ENCODE peak calls at places on chromosome 5, in seven cellular contexts. O is Peyer's patch; L is CD8-positive, alpha-beta T cell; N is tibial nerve; Q is ascending aorta; F is right lobe of liver; B is uterus. Z is an unnamed sample.

GRCh38 chr5:57778528-57779175 is 296.0 kb upstream of the ACTBL2 start:
- DNase-seq in N (no peak), L (no peak), O (no peak), F (no peak), B (no peak), Q (no peak), Z (no peak)

GRCh38 chr5:640461-641330 is 28.6 kb downstream of the CEP72 start:
- DNase-seq in L (no peak), B (no peak), O (peak), Q (no peak), F (peak), N (no peak), Z (no peak)

GRCh38 chr5:139664273-139664693 is 16.1 kb downstream of the CXXC5 start:
- DNase-seq in B (no peak), Q (peak), L (no peak), O (no peak), F (peak), N (no peak), Z (peak)

GRCh38 chr5:125835293-125836172 is 587.7 kb upstream of the GRAMD2B start:
- DNase-seq in Q (no peak), L (no peak), B (peak), N (no peak), F (peak), O (no peak), Z (peak)

GRCh38 chr5:96149021-96149420 is 187.4 kb upstream of the ELL2 start:
- DNase-seq in B (no peak), Q (no peak), L (no peak), O (no peak), N (no peak), F (no peak), Z (no peak)

GRCh38 chr5:17355585-17356346 is 138.3 kb downstream of the BASP1 start:
- DNase-seq in N (no peak), Q (no peak), L (no peak), B (no peak), O (no peak), F (no peak), Z (no peak)

GRCh38 chr5:145587308-145588071 is 247.7 kb downstream of the PRELID2 start:
- DNase-seq in F (no peak), B (no peak), Q (no peak), N (no peak), O (no peak), L (no peak), Z (no peak)

GRCh38 chr5:179209359-179210150 is 135.7 kb downstream of the ADAMTS2 start:
- DNase-seq in F (no peak), B (no peak), L (no peak), Q (no peak), O (no peak), N (no peak), Z (no peak)

GRCh38 chr5:157710887-157711286 is 20.3 kb upstream of the THG1L start:
- DNase-seq in L (no peak), N (no peak), O (no peak), Q (no peak), B (no peak), F (no peak), Z (no peak)

GRCh38 chr5:138305797-138306196 is 25.8 kb downstream of the CDC25C start:
- DNase-seq in F (peak), Q (no peak), B (no peak), O (no peak), L (peak), N (no peak), Z (no peak)

GRCh38 chr5:40603378-40603777 is 76.3 kb upstream of the PTGER4 start:
- DNase-seq in L (no peak), B (no peak), Q (no peak), F (no peak), O (no peak), N (no peak), Z (no peak)

GRCh38 chr5:39209924-39210323 is 9.4 kb downstream of the FYB1 start:
- DNase-seq in L (peak), B (no peak), F (no peak), Q (peak), N (no peak), O (no peak), Z (no peak)

GRCh38 chr5:112689510-112689909 is 48.2 kb upstream of the APC start:
- DNase-seq in N (no peak), L (no peak), B (no peak), F (no peak), Q (no peak), O (no peak), Z (no peak)

GRCh38 chr5:112692472-112692871 is 45.2 kb upstream of the APC start:
- DNase-seq in N (no peak), Q (no peak), B (no peak), O (no peak), F (no peak), L (no peak), Z (no peak)

GRCh38 chr5:112690605-112691340 is 46.9 kb upstream of the APC start:
- DNase-seq in F (no peak), L (no peak), Q (no peak), B (no peak), O (no peak), N (no peak), Z (no peak)

GRCh38 chr5:112691758-112692157 is 45.9 kb upstream of the APC start:
- DNase-seq in F (no peak), B (no peak), Q (no peak), L (peak), O (no peak), N (no peak), Z (no peak)

GRCh38 chr5:112691341-112691685 is 46.4 kb upstream of the APC start:
- DNase-seq in L (no peak), Q (no peak), O (no peak), F (no peak), N (no peak), B (no peak), Z (no peak)
- TF ChIP-seq CTCF in L (no peak), Q (no peak), O (no peak), F (no peak), N (no peak), B (no peak), Z (no peak)

DNA sequence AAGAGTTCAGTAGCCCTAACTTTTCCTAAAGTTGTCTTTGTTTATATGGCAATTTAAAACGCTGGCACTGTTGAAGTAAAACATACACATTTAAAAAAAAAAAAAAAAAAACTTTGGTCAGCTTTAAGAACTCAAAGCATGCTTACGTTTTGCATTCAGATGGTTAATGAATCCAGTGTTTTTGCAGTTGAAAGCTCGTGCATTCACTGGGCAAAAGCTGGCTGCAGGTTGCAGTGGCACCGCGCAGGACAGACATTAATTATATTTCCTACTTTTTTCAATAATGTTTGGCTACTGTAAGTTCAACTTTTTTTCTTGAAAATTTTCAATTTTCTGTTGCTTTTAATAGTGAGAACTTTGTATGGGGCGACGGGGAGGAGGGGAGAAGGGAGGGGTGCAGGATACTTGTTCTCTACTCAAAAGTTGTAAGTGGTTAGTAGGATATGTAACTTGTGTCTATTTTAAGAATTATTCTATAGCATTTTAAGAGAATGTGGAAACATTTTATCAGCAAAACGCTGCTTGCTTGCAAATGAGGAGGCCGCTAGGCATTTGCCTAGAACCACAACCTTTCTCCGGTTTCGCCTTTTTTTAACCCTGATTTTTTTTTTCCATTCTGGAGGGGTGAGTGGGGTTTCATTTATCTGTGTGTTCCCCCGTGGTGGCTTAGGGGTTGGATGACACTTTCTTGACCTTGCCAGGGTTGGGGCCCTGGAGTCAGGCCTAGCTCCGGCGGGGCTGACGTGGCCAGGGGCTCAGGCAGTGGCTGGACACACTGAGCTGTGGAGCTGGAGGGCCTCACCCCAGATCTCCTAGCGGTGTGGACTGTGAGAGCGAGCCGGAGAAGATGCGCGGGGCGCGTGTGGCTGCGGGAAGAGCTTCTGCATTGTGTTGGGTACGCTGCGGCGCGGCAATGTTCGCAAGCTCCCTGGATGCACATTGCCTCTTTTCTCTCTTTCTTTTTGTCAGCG is 4.2 kb downstream of the NR2F1 start:
- DNase-seq in B (no peak), F (no peak), N (no peak), Q (no peak), L (no peak), O (no peak), Z (no peak)
- H3K4me3 ChIP-seq in B (peak), F (peak), N (peak), Q (no peak), L (no peak), O (no peak), Z (no peak)

GRCh38 chr5:88883566-88884434 is 816 bp upstream of the MEF2C start:
- DNase-seq in B (peak), O (peak), F (peak), N (no peak), L (no peak), Q (peak), Z (peak)
- H3K27ac ChIP-seq in B (peak), O (peak), F (peak), N (peak), L (no peak), Q (peak), Z (peak)

GRCh38 chr5:141951341-141951781 is 6.6 kb downstream of the PCDH12 start:
- DNase-seq in B (no peak), L (peak), Q (no peak), O (peak), F (no peak), N (no peak), Z (no peak)
- TF ChIP-seq CTCF in B (no peak), L (peak), Q (no peak), O (peak), F (no peak), N (no peak), Z (no peak)

Z was measured in pancreas.